ENCODE peak calls at places on chromosomes 16 and 17, in eight cellular contexts. Q is astrocyte, P is neural progenitor cell, A is body of pancreas, E is mesendoderm, D is IMR-90, N is H1, Y is PC-9. U is an unnamed sample.

GRCh38 chr16:87824991-87825841 is 44.1 kb downstream of the SLC7A5 start:
- DNase-seq in Q (no peak), P (no peak), A (no peak), E (peak; percentile 81), D (no peak), N (no peak), Y (no peak), U (no peak)

GRCh38 chr17:11351479-11351878 is 110.5 kb downstream of the SHISA6 start:
- DNase-seq in Q (no peak), P (no peak), A (no peak), E (no peak), D (no peak), N (no peak), Y (no peak), U (no peak)

GRCh38 chr16:6663668-6664067 is 669.0 kb upstream of the RBFOX1 start:
- DNase-seq in Q (no peak), P (no peak), A (no peak), E (no peak), D (no peak), N (no peak), Y (no peak), U (no peak)

GRCh38 chr17:55238931-55239297 is 25.8 kb upstream of the HLF start:
- DNase-seq in Q (no peak), P (peak; percentile 42), A (peak; percentile 16), E (peak; percentile 67), D (no peak), N (no peak), Y (no peak), U (no peak)

GRCh38 chr16:24208710-24209109 is 47.4 kb upstream of the CACNG3 start:
- DNase-seq in Q (no peak), P (peak; percentile 94), A (no peak), E (peak; percentile 93), D (no peak), N (no peak), Y (no peak), U (no peak)

GRCh38 chr16:13343981-13344380 is 442.6 kb downstream of the SHISA9 start:
- DNase-seq in Q (peak; percentile 21), P (no peak), A (no peak), E (no peak), D (no peak), N (no peak), Y (no peak), U (no peak)

GRCh38 chr17:42456223-42457106 is 2.2 kb upstream of the ATP6V0A1 start:
- DNase-seq in Q (peak; percentile 90), P (no peak), A (no peak), E (no peak), D (peak; percentile 83), N (no peak), Y (peak; percentile 79), U (no peak)

GRCh38 chr16:87384162-87384999 is 805 bp upstream of the FBXO31 start:
- DNase-seq in Q (no peak), P (no peak), A (peak; percentile 53), E (no peak), D (no peak), N (no peak), Y (peak; percentile 63), U (no peak)

GRCh38 chr17:66661411-66661843 is 173.5 kb upstream of the CACNG5 start:
- DNase-seq in Q (peak; percentile 53), P (no peak), A (no peak), E (no peak), D (peak; percentile 56), N (no peak), Y (peak; percentile 95), U (no peak)

GRCh38 chr17:14545156-14545906 is 244.4 kb downstream of the HS3ST3B1 start:
- DNase-seq in Q (no peak), P (peak; percentile 10), A (no peak), E (peak; percentile 14), D (no peak), N (no peak), Y (no peak), U (no peak)

GRCh38 chr17:21523482-21524210 is 147.5 kb downstream of the KCNJ12 start:
- DNase-seq in Q (no peak), P (no peak), A (no peak), E (no peak), D (no peak), N (no peak), Y (no peak), U (no peak)

GRCh38 chr17:48804936-48805411 is 12.1 kb downstream of the TTLL6 start:
- DNase-seq in Q (peak; percentile 4), P (peak; percentile 80), A (peak; percentile 61), E (peak; percentile 81), D (peak; percentile 37), N (peak; percentile 68), Y (no peak), U (no peak)

GRCh38 chr16:81836279-81837054 is 57.4 kb downstream of the PLCG2 start:
- DNase-seq in Q (no peak), P (no peak), A (no peak), E (no peak), D (no peak), N (no peak), Y (peak; percentile 41), U (no peak)

GRCh38 chr17:80816241-80817103 is 175.2 kb upstream of the CHMP6 start:
- DNase-seq in Q (no peak), P (no peak), A (no peak), E (no peak), D (no peak), N (no peak), Y (no peak), U (no peak)

GRCh38 chr16:1286492-1287094 is 22.8 kb upstream of the UBE2I start:
- DNase-seq in Q (no peak), P (no peak), A (no peak), E (no peak), D (no peak), N (no peak), Y (no peak), U (no peak)

GRCh38 chr16:1282275-1282995 is 26.6 kb downstream of the TPSD1 start:
- DNase-seq in Q (no peak), P (no peak), A (no peak), E (no peak), D (no peak), N (no peak), Y (no peak), U (no peak)

GRCh38 chr16:1283296-1283695 is 26.1 kb upstream of the UBE2I start:
- DNase-seq in Q (no peak), P (no peak), A (no peak), E (no peak), D (no peak), N (no peak), Y (no peak), U (no peak)

GRCh38 chr16:1285669-1286491 is 23.6 kb upstream of the UBE2I start:
- DNase-seq in Q (no peak), P (no peak), A (no peak), E (no peak), D (no peak), N (no peak), Y (no peak), U (no peak)

DNA sequence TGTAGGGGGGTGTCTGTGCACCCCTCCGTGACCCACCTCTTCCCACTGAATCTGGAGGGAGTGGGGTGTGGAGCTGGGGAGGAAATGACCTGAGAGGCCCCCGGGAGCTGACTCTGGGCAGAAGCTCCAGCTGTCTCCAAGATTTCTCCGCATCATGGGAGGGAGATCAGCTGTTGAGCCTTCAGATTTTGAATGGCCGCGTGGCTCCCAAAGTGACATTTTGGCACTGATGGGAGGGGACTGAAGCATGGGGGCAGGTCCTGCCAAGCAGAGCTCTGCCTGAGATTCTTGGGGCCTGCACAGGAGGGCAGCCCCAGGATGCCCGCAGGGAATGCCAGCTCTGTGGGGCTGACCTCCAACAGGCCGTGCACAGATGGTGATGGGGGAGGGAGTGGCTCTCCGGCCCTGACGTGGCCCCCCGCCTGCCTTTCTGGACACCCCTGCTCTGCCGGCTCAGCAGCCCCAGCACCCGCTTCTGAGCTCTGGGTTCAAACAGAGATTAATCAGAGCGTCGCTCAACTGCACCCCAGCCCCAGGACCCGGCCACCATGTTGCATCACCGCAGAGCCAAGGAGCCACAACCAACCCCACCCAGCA is 25.3 kb upstream of the UBE2I start:
- DNase-seq in Q (no peak), P (no peak), A (no peak), E (no peak), D (no peak), N (no peak), Y (no peak), U (no peak)
- H3K27ac ChIP-seq in Q (no peak overlapping the region), P (no peak overlapping the region), A (no peak overlapping the region), E (no peak overlapping the region), D (no peak overlapping the region), N (no peak overlapping the region), Y (no peak overlapping the region), U (no peak overlapping the region)

DNA sequence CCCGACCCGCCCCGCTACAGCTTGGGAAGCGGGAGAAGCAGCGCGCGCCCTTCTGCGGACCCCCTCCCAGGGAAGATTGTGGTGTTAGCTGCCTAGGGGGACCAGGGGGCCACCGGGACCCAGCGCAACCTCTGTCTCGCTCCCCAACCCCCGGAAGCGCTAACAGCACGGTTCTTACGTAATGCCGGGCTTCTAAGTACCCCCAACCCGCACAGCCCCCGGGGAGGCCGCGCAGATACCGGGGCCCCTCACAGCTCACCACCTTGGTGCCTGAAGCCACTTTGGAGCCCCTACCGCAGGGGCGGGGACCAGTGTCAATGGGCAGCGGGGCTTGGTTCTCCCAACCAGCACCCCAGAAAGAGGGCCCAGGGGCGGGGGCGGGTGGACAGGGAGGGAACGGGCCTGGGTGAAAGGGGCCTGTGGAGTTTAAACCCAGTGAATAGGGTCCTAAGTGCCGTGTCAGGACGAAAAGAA is 348 bp downstream of the MPP2 start:
- DNase-seq in Q (no peak), P (no peak), A (no peak), E (no peak), D (no peak), N (no peak), Y (no peak), U (no peak)
- H3K27ac ChIP-seq in Q (no peak overlapping the region), P (no peak overlapping the region), A (no peak overlapping the region), E (no peak overlapping the region), D (no peak overlapping the region), N (no peak overlapping the region), Y (no peak overlapping the region), U (no peak overlapping the region)

DNA sequence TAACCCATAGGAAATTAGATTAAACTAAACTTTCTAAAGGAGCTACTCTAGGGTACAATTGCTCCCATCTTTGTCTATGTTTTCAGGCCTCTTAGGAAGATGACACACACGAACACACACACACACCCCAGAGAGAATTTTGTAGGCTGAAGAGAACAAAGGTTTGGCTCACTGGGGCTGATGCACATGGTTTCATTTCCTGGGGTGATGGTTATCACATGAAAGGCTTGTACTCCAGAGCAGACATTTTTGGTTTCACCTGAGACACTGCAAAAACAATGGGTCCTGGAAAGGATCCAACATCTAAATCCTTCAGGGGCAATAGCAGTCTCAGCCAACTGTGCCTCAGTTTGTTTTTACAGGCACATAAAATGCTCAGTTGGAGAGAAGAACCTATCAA is 62.8 kb downstream of the GRB7 start:
- DNase-seq in Q (no peak), P (no peak), A (no peak), E (no peak), D (no peak), N (no peak), Y (no peak), U (peak; percentile 49)
- H3K27ac ChIP-seq in Q (no peak overlapping the region), P (no peak overlapping the region), A (no peak overlapping the region), E (no peak overlapping the region), D (no peak overlapping the region), N (peak overlapping the region; percentile 14), Y (no peak overlapping the region), U (no peak overlapping the region)

GRCh38 chr17:44414394-44415155 is 25.1 kb upstream of the ITGA2B start:
- DNase-seq in Q (no peak), P (no peak), A (no peak), E (no peak), D (no peak), N (no peak), Y (no peak), U (no peak)

GRCh38 chr17:44417553-44417952 is 28.1 kb upstream of the ITGA2B start:
- DNase-seq in Q (peak; percentile 95), P (no peak), A (no peak), E (peak; percentile 22), D (peak; percentile 97), N (no peak), Y (peak; percentile 86), U (peak; percentile 83)

GRCh38 chr17:44416558-44417289 is 27.3 kb upstream of the ITGA2B start:
- DNase-seq in Q (no peak), P (no peak), A (no peak), E (no peak), D (no peak), N (no peak), Y (no peak), U (no peak)
- H3K27ac ChIP-seq in Q (peak overlapping the region; percentile 26), P (no peak overlapping the region), A (peak overlapping the region; percentile 30), E (no peak overlapping the region), D (no peak overlapping the region), N (no peak overlapping the region), Y (peak overlapping the region; percentile 71), U (peak overlapping the region; percentile 79)

U was measured in epithelial cell of prostate.